ENCODE peak calls at places on chromosomes 16 and 17, in ten cellular contexts. B, O, D, Y, M, V, R, E, G and U are unnamed samples.

GRCh38 chr17:38725066-38725465 is 5.1 kb upstream of the CISD3 start:
- DNase-seq in B (no peak), O (no peak), D (no peak), Y (no peak), M (no peak), V (no peak), R (no peak), E (no peak), G (no peak), U (no peak)

GRCh38 chr17:43667506-43668438 is 6.0 kb upstream of the MEOX1 start:
- DNase-seq in B (no peak), O (no peak), D (no peak), Y (no peak), M (no peak), V (no peak), R (no peak), E (peak; percentile 35), G (peak; percentile 81), U (no peak)

GRCh38 chr17:57357830-57358426 is 101.6 kb downstream of the MSI2 start:
- DNase-seq in B (no peak), O (no peak), D (no peak), Y (no peak), M (no peak), V (no peak), R (no peak), E (peak; percentile 18), G (no peak), U (no peak)

GRCh38 chr16:5633845-5634440 is 536.3 kb upstream of the EEF2KMT start:
- DNase-seq in B (peak; percentile 18), O (no peak), D (no peak), Y (no peak), M (no peak), V (no peak), R (no peak), E (no peak), G (peak; percentile 4), U (no peak)

GRCh38 chr17:44734272-44734671 is 24.5 kb upstream of the ADAM11 start:
- DNase-seq in B (no peak), O (no peak), D (no peak), Y (no peak), M (no peak), V (no peak), R (no peak), E (no peak), G (no peak), U (no peak)

GRCh38 chr17:70555723-70556122 is 386.4 kb downstream of the KCNJ2 start:
- DNase-seq in B (no peak), O (no peak), D (no peak), Y (no peak), M (no peak), V (no peak), R (no peak), E (no peak), G (no peak), U (no peak)

GRCh38 chr16:15415411-15416070 is 18.8 kb upstream of the BMERB1 start:
- DNase-seq in B (no peak), O (no peak), D (no peak), Y (no peak), M (no peak), V (no peak), R (no peak), E (no peak), G (peak; percentile 38), U (no peak)

GRCh38 chr16:67814567-67814966 is 7.9 kb downstream of the TSNAXIP1 start:
- DNase-seq in B (no peak), O (no peak), D (no peak), Y (no peak), M (no peak), V (no peak), R (no peak), E (no peak), G (no peak), U (no peak)

GRCh38 chr17:9120471-9120870 is 99.2 kb downstream of the NTN1 start:
- DNase-seq in B (peak; percentile 3), O (peak; percentile 85), D (no peak), Y (no peak), M (no peak), V (no peak), R (no peak), E (no peak), G (no peak), U (no peak)
- TF ChIP-seq CTCF in B (peak; percentile 82), O (peak; percentile 69), D (no peak), Y (no peak), M (peak; percentile 51), V (peak; percentile 14), R (no peak), E (no peak), G (no peak), U (no peak)

DNA sequence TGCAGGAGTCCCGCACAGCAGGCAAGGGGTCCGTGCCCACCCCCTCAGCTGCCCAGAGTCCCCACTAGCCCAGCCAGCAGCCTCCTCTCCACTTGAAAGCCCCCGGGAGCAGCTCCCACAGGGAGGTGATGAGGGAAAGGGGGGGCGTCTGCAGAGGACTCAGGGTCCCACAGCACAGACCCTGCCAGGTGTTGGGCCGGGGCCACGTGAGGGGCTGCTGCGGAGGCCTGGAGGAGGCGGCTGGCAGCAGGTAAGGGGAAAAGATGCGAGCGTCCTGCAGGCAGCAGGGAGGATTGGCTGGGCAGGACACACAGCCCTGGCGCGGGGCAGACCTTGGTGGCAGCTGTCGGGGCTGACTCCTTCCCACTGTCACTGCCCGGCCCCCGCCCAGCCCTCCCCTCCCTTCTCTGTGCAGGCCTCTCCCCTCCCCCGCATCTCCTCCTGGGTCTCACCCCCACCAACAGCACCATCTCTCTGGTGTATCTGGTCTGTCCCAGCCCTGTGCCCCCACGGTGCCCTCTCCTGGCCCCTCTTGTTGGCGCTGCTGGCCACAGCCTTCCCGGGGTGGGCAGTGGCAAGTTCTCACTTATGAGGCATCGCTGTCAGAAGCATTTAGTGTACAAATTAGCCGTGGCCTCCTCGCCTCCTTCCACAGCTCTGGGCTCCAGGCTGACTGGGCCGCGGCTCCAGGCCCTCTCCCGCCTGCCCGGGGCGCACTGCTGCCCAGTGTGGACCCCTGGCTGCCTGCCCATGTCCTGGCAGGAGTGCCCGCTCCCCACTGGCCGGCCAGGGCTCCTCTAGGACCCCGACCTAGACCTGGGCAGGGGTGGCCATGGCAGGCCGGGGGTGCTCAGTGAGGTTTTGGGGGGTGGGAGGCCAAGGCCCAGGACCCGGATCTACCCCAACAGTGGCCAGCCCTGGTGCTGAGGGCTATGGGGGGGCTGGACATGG is 4.4 kb upstream of the PRR35 start:
- DNase-seq in B (no peak), O (no peak), D (no peak), Y (peak; percentile 60), M (no peak), V (no peak), R (no peak), E (no peak), G (no peak), U (no peak)
- TF ChIP-seq CTCF in B (no peak), O (no peak), D (no peak), Y (no peak), M (no peak), V (no peak), R (no peak), E (no peak), G (no peak), U (no peak)

GRCh38 chr17:7352559-7352889 is 562 bp downstream of the KCTD11 start:
- DNase-seq in B (no peak), O (no peak), D (no peak), Y (no peak), M (no peak), V (no peak), R (no peak), E (no peak), G (no peak), U (no peak)

GRCh38 chr17:7355053-7355452 is at the start of gene TMEM95:
- DNase-seq in B (no peak), O (no peak), D (no peak), Y (peak; percentile 53), M (no peak), V (peak; percentile 65), R (peak; percentile 90), E (no peak), G (no peak), U (no peak)

GRCh38 chr17:7354262-7354781 is 634 bp upstream of the TMEM95 start:
- DNase-seq in B (no peak), O (no peak), D (no peak), Y (no peak), M (no peak), V (no peak), R (no peak), E (no peak), G (peak; percentile 80), U (no peak)

GRCh38 chr17:7352910-7353635 is 1.1 kb downstream of the KCTD11 start:
- DNase-seq in B (no peak), O (no peak), D (no peak), Y (no peak), M (no peak), V (no peak), R (no peak), E (no peak), G (no peak), U (no peak)

GRCh38 chr17:7351665-7352558 is at the start of gene KCTD11:
- DNase-seq in B (peak; percentile 79), O (peak; percentile 89), D (peak; percentile 96), Y (peak; percentile 58), M (peak; percentile 74), V (peak; percentile 91), R (peak; percentile 98), E (peak; percentile 94), G (peak; percentile 88), U (no peak)
- TF ChIP-seq CTCF in B (peak; percentile 73), O (no peak), D (peak; percentile 15), Y (peak; percentile 30), M (peak; percentile 50), V (peak; percentile 69), R (no peak), E (peak; percentile 15), G (peak; percentile 63), U (no peak)

GRCh38 chr16:48862087-48862532 is 252.1 kb upstream of the N4BP1 start:
- DNase-seq in B (peak; percentile 7), O (peak; percentile 19), D (no peak), Y (no peak), M (no peak), V (no peak), R (no peak), E (peak; percentile 14), G (peak; percentile 80), U (no peak)
- TF ChIP-seq CTCF in B (peak; percentile 56), O (no peak), D (no peak), Y (no peak), M (no peak), V (no peak), R (no peak), E (no peak), G (peak; percentile 49), U (no peak)

DNA sequence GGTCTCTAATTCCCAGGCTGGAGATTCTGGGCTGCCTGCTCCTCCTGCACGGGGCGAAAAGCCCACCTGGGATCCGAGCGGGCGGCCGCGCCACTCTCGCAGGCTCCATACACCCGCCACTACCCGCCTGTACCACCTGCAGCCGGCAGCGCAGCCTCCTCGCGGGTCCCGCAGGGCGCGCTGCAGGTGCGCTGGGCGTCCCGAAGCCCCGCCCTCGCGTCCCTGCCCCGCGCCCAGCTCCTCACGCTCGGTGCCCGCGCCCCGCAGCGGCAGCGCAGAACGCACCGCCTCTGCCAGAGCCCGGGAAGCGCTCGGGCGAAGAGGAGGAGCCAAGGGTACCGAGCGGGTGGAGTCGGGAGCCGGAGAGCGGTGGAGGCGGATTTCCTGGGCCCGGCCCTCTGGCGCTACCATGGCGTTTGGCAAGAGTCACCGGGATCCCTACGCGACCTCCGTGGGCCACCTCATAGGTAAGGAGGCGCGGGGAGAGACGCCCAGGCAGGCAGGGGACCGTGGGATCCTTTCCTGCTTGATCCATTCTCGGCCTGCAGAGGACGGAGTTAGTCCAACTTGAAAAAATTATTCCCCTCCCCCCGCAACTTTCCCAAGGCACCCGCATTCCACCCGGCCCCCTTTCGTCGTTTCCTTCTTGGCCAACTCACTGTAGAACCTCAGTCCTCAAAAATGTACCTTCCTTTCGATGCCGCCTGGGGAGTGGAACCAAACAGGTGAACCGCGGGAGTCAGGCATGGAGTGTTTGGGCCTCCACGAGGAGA is at the start of gene TOM1L1:
- DNase-seq in B (peak; percentile 86), O (peak; percentile 81), D (peak; percentile 90), Y (peak; percentile 75), M (peak; percentile 9), V (peak; percentile 53), R (peak; percentile 91), E (peak; percentile 84), G (peak; percentile 46), U (peak; percentile 53)
- TF ChIP-seq CTCF in B (peak; percentile 22), O (no peak), D (no peak), Y (no peak), M (peak; percentile 19), V (no peak), R (no peak), E (no peak), G (peak; percentile 5), U (no peak)